ENCODE peak calls at places on chromosomes 6 and 20, in nine cellular contexts. One of them, this sample, is unnamed.

GRCh38 chr20:50645253-50646068 is 45.9 kb downstream of the RIPOR3 start:
- DNase-seq in stimulated activated naive B cell treated with anti-CD40 and anti-IgM and Interleukin-4, amounts not matched to agents 10 μg/mL and 1 μg/mL and 100 μg/mL, for 72 hours: no peak
- DNase-seq in iris pigment epithelial cell: peak
- DNase-seq in fibroblast of mammary gland: peak
- DNase-seq in body of pancreas: peak
- DNase-seq in activated T-cell treated with anti-CD3 and anti-CD28 coated beads, Interleukin-2, amount 50 U/mL, for 48 hours: no peak
- DNase-seq in AG20443: peak
- DNase-seq in Right ventricle myocardium superior: peak
- DNase-seq in stimulated activated effector memory CD8-positive, alpha-beta T cell treated with anti-CD3 and anti-CD28 coated beads, Interleukin-12 subunit alpha, Interleukin-12 subunit beta, amount 100 ng/mL, for 72 hours: no peak
- DNase-seq in this sample: no peak

GRCh38 chr6:164344801-164345291 is 930.3 kb downstream of the QKI start:
- DNase-seq in stimulated activated naive B cell treated with anti-CD40 and anti-IgM and Interleukin-4, amounts not matched to agents 10 μg/mL and 1 μg/mL and 100 μg/mL, for 72 hours: no peak
- DNase-seq in body of pancreas: peak
- DNase-seq in activated T-cell treated with anti-CD3 and anti-CD28 coated beads, Interleukin-2, amount 50 U/mL, for 48 hours: no peak
- DNase-seq in Right ventricle myocardium superior: no peak
- DNase-seq in stimulated activated effector memory CD8-positive, alpha-beta T cell treated with anti-CD3 and anti-CD28 coated beads, Interleukin-12 subunit alpha, Interleukin-12 subunit beta, amount 100 ng/mL, for 72 hours: no peak
- DNase-seq in iris pigment epithelial cell: no peak
- DNase-seq in fibroblast of mammary gland: peak
- DNase-seq in AG20443: no peak
- DNase-seq in this sample: no peak

GRCh38 chr20:56469077-56469449 is 636 bp downstream of the RTF2 start:
- DNase-seq in stimulated activated effector memory CD8-positive, alpha-beta T cell treated with anti-CD3 and anti-CD28 coated beads, Interleukin-12 subunit alpha, Interleukin-12 subunit beta, amount 100 ng/mL, for 72 hours: no peak
- DNase-seq in activated T-cell treated with anti-CD3 and anti-CD28 coated beads, Interleukin-2, amount 50 U/mL, for 48 hours: no peak
- DNase-seq in iris pigment epithelial cell: no peak
- DNase-seq in stimulated activated naive B cell treated with anti-CD40 and anti-IgM and Interleukin-4, amounts not matched to agents 10 μg/mL and 1 μg/mL and 100 μg/mL, for 72 hours: no peak
- DNase-seq in Right ventricle myocardium superior: no peak
- DNase-seq in AG20443: no peak
- DNase-seq in fibroblast of mammary gland: no peak
- DNase-seq in body of pancreas: no peak
- DNase-seq in this sample: no peak

GRCh38 chr6:157648561-157648960 is 174.5 kb upstream of the SNX9 start:
- DNase-seq in body of pancreas: no peak
- DNase-seq in AG20443: no peak
- DNase-seq in Right ventricle myocardium superior: no peak
- DNase-seq in fibroblast of mammary gland: no peak
- DNase-seq in iris pigment epithelial cell: peak
- DNase-seq in stimulated activated effector memory CD8-positive, alpha-beta T cell treated with anti-CD3 and anti-CD28 coated beads, Interleukin-12 subunit alpha, Interleukin-12 subunit beta, amount 100 ng/mL, for 72 hours: no peak
- DNase-seq in stimulated activated naive B cell treated with anti-CD40 and anti-IgM and Interleukin-4, amounts not matched to agents 10 μg/mL and 1 μg/mL and 100 μg/mL, for 72 hours: no peak
- DNase-seq in activated T-cell treated with anti-CD3 and anti-CD28 coated beads, Interleukin-2, amount 50 U/mL, for 48 hours: no peak
- DNase-seq in this sample: no peak

GRCh38 chr6:32087574-32088486 is 21.3 kb downstream of the TNXB start:
- DNase-seq in stimulated activated naive B cell treated with anti-CD40 and anti-IgM and Interleukin-4, amounts not matched to agents 10 μg/mL and 1 μg/mL and 100 μg/mL, for 72 hours: peak
- DNase-seq in body of pancreas: peak
- DNase-seq in fibroblast of mammary gland: peak
- DNase-seq in iris pigment epithelial cell: peak
- DNase-seq in activated T-cell treated with anti-CD3 and anti-CD28 coated beads, Interleukin-2, amount 50 U/mL, for 48 hours: peak
- DNase-seq in Right ventricle myocardium superior: peak
- DNase-seq in AG20443: no peak
- DNase-seq in stimulated activated effector memory CD8-positive, alpha-beta T cell treated with anti-CD3 and anti-CD28 coated beads, Interleukin-12 subunit alpha, Interleukin-12 subunit beta, amount 100 ng/mL, for 72 hours: peak
- DNase-seq in this sample: peak

GRCh38 chr20:1336699-1337387 is 7.9 kb upstream of the SDCBP2 start:
- DNase-seq in AG20443: peak
- DNase-seq in activated T-cell treated with anti-CD3 and anti-CD28 coated beads, Interleukin-2, amount 50 U/mL, for 48 hours: peak
- DNase-seq in fibroblast of mammary gland: no peak
- DNase-seq in stimulated activated naive B cell treated with anti-CD40 and anti-IgM and Interleukin-4, amounts not matched to agents 10 μg/mL and 1 μg/mL and 100 μg/mL, for 72 hours: no peak
- DNase-seq in iris pigment epithelial cell: peak
- DNase-seq in Right ventricle myocardium superior: peak
- DNase-seq in stimulated activated effector memory CD8-positive, alpha-beta T cell treated with anti-CD3 and anti-CD28 coated beads, Interleukin-12 subunit alpha, Interleukin-12 subunit beta, amount 100 ng/mL, for 72 hours: peak
- DNase-seq in body of pancreas: peak
- DNase-seq in this sample: no peak

GRCh38 chr20:47358052-47358671 is 1.7 kb upstream of the ZMYND8 start:
- DNase-seq in Right ventricle myocardium superior: no peak
- DNase-seq in fibroblast of mammary gland: no peak
- DNase-seq in stimulated activated naive B cell treated with anti-CD40 and anti-IgM and Interleukin-4, amounts not matched to agents 10 μg/mL and 1 μg/mL and 100 μg/mL, for 72 hours: no peak
- DNase-seq in stimulated activated effector memory CD8-positive, alpha-beta T cell treated with anti-CD3 and anti-CD28 coated beads, Interleukin-12 subunit alpha, Interleukin-12 subunit beta, amount 100 ng/mL, for 72 hours: no peak
- DNase-seq in activated T-cell treated with anti-CD3 and anti-CD28 coated beads, Interleukin-2, amount 50 U/mL, for 48 hours: no peak
- DNase-seq in iris pigment epithelial cell: no peak
- DNase-seq in body of pancreas: peak
- DNase-seq in AG20443: no peak
- DNase-seq in this sample: no peak

GRCh38 chr20:17562804-17563305 is 7.0 kb upstream of the DSTN start:
- DNase-seq in iris pigment epithelial cell: peak
- DNase-seq in fibroblast of mammary gland: peak
- DNase-seq in stimulated activated naive B cell treated with anti-CD40 and anti-IgM and Interleukin-4, amounts not matched to agents 10 μg/mL and 1 μg/mL and 100 μg/mL, for 72 hours: no peak
- DNase-seq in activated T-cell treated with anti-CD3 and anti-CD28 coated beads, Interleukin-2, amount 50 U/mL, for 48 hours: no peak
- DNase-seq in body of pancreas: peak
- DNase-seq in AG20443: peak
- DNase-seq in stimulated activated effector memory CD8-positive, alpha-beta T cell treated with anti-CD3 and anti-CD28 coated beads, Interleukin-12 subunit alpha, Interleukin-12 subunit beta, amount 100 ng/mL, for 72 hours: no peak
- DNase-seq in Right ventricle myocardium superior: no peak
- DNase-seq in this sample: no peak

GRCh38 chr6:42845327-42845694 is 34.1 kb upstream of the RPL7L1 start:
- DNase-seq in fibroblast of mammary gland: no peak
- DNase-seq in activated T-cell treated with anti-CD3 and anti-CD28 coated beads, Interleukin-2, amount 50 U/mL, for 48 hours: no peak
- DNase-seq in body of pancreas: no peak
- DNase-seq in iris pigment epithelial cell: no peak
- DNase-seq in Right ventricle myocardium superior: no peak
- DNase-seq in stimulated activated effector memory CD8-positive, alpha-beta T cell treated with anti-CD3 and anti-CD28 coated beads, Interleukin-12 subunit alpha, Interleukin-12 subunit beta, amount 100 ng/mL, for 72 hours: no peak
- DNase-seq in stimulated activated naive B cell treated with anti-CD40 and anti-IgM and Interleukin-4, amounts not matched to agents 10 μg/mL and 1 μg/mL and 100 μg/mL, for 72 hours: no peak
- DNase-seq in AG20443: no peak
- DNase-seq in this sample: no peak